ENCODE peak calls at places on chromosomes 1 and 21, in five cellular contexts. One of them, this sample, is unnamed.
A peak's percentile ranks its signal among the peaks of the same experiment; 100 is the strongest.

GRCh38 chr21:25764065-25764464 is 29.3 kb downstream of the GABPA start:
- DNase-seq in stimulated activated CD8-positive, alpha-beta memory T cell treated with anti-CD3 and anti-CD28 coated beads, Interleukin-4, amount 100 ng/mL, for 48 hours: no peak
- DNase-seq in NCI-H1092 treated with DMSO at 0.1 percent for 48 hours: no peak
- DNase-seq in T1000: no peak
- DNase-seq in astrocyte of the spinal cord: no peak
- DNase-seq in this sample: no peak

GRCh38 chr1:88016947-88017346 is 667.1 kb upstream of the PKN2 start:
- DNase-seq in NCI-H1092 treated with DMSO at 0.1 percent for 48 hours: no peak
- DNase-seq in T1000: no peak
- DNase-seq in stimulated activated CD8-positive, alpha-beta memory T cell treated with anti-CD3 and anti-CD28 coated beads, Interleukin-4, amount 100 ng/mL, for 48 hours: no peak
- DNase-seq in astrocyte of the spinal cord: no peak
- DNase-seq in this sample: no peak

GRCh38 chr1:175377394-175377793 is 184.8 kb upstream of the KIAA0040 start:
- DNase-seq in NCI-H1092 treated with DMSO at 0.1 percent for 48 hours: no peak
- DNase-seq in T1000: no peak
- DNase-seq in stimulated activated CD8-positive, alpha-beta memory T cell treated with anti-CD3 and anti-CD28 coated beads, Interleukin-4, amount 100 ng/mL, for 48 hours: no peak
- DNase-seq in astrocyte of the spinal cord: no peak
- DNase-seq in this sample: no peak

GRCh38 chr1:162213281-162213909 is 143.9 kb downstream of the NOS1AP start:
- DNase-seq in stimulated activated CD8-positive, alpha-beta memory T cell treated with anti-CD3 and anti-CD28 coated beads, Interleukin-4, amount 100 ng/mL, for 48 hours: no peak
- DNase-seq in T1000: peak; percentile 14
- DNase-seq in NCI-H1092 treated with DMSO at 0.1 percent for 48 hours: no peak
- DNase-seq in astrocyte of the spinal cord: peak; percentile 66
- DNase-seq in this sample: no peak

GRCh38 chr1:216902669-216903388 is 179.6 kb upstream of the ESRRG start:
- DNase-seq in T1000: no peak
- DNase-seq in astrocyte of the spinal cord: peak; percentile 64
- DNase-seq in NCI-H1092 treated with DMSO at 0.1 percent for 48 hours: peak; percentile 27
- DNase-seq in stimulated activated CD8-positive, alpha-beta memory T cell treated with anti-CD3 and anti-CD28 coated beads, Interleukin-4, amount 100 ng/mL, for 48 hours: no peak
- DNase-seq in this sample: no peak

GRCh38 chr21:30349572-30349971 is 1.2 kb upstream of the KRTAP23-1 start:
- DNase-seq in stimulated activated CD8-positive, alpha-beta memory T cell treated with anti-CD3 and anti-CD28 coated beads, Interleukin-4, amount 100 ng/mL, for 48 hours: no peak
- DNase-seq in T1000: no peak
- DNase-seq in astrocyte of the spinal cord: no peak
- DNase-seq in NCI-H1092 treated with DMSO at 0.1 percent for 48 hours: peak; percentile 2
- DNase-seq in this sample: peak; percentile 15

GRCh38 chr1:232084584-232085223 is 458.1 kb downstream of the DISC1 start:
- DNase-seq in astrocyte of the spinal cord: peak; percentile 16
- DNase-seq in NCI-H1092 treated with DMSO at 0.1 percent for 48 hours: no peak
- DNase-seq in stimulated activated CD8-positive, alpha-beta memory T cell treated with anti-CD3 and anti-CD28 coated beads, Interleukin-4, amount 100 ng/mL, for 48 hours: no peak
- DNase-seq in T1000: no peak
- DNase-seq in this sample: no peak

GRCh38 chr1:242185728-242186127 is 186.8 kb upstream of the MAP1LC3C start:
- DNase-seq in T1000: no peak
- DNase-seq in astrocyte of the spinal cord: no peak
- DNase-seq in NCI-H1092 treated with DMSO at 0.1 percent for 48 hours: peak; percentile 57
- DNase-seq in stimulated activated CD8-positive, alpha-beta memory T cell treated with anti-CD3 and anti-CD28 coated beads, Interleukin-4, amount 100 ng/mL, for 48 hours: no peak
- DNase-seq in this sample: peak; percentile 96

GRCh38 chr1:164240081-164240480 is 318.9 kb upstream of the PBX1 start:
- DNase-seq in T1000: no peak
- DNase-seq in stimulated activated CD8-positive, alpha-beta memory T cell treated with anti-CD3 and anti-CD28 coated beads, Interleukin-4, amount 100 ng/mL, for 48 hours: no peak
- DNase-seq in NCI-H1092 treated with DMSO at 0.1 percent for 48 hours: no peak
- DNase-seq in astrocyte of the spinal cord: no peak
- DNase-seq in this sample: no peak